ENCODE peak calls at places on chromosomes 5 and 9, in eight cellular contexts. M is vagina, F is thoracic aorta, X is astrocyte, P is cardiac muscle cell, E is Panc1, N is adrenal gland, U is OCI-LY7. D is an unnamed sample. For H3K9me3, the result is how much of the 10 kb centered on the place peaks cover.

GRCh38 chr5:74517700-74518099 is 122.8 kb downstream of the ENC1 start:
- DNase-seq in M (no peak), F (no peak), X (peak), P (peak), E (no peak), N (peak), U (no peak), D (no peak)

GRCh38 chr5:127695336-127695735 is 7.9 kb upstream of the CCDC192 start:
- DNase-seq in M (no peak), F (no peak), X (no peak), P (no peak), E (no peak), N (no peak), U (no peak), D (no peak)

GRCh38 chr5:57666582-57666981 is 184.0 kb upstream of the ACTBL2 start:
- DNase-seq in M (no peak), F (no peak), X (no peak), P (peak), E (no peak), N (no peak), U (no peak), D (no peak)

GRCh38 chr5:516338-516925 is 7.8 kb downstream of the SLC9A3 start:
- DNase-seq in M (no peak), F (no peak), X (no peak), P (no peak), E (no peak), N (no peak), U (no peak), D (no peak)

GRCh38 chr5:172837640-172838039 is 3.6 kb downstream of the ERGIC1 start:
- DNase-seq in M (no peak), F (no peak), X (no peak), P (no peak), E (no peak), N (peak), U (peak), D (peak)

GRCh38 chr5:77719666-77720363 is 56.3 kb downstream of the TBCA start:
- DNase-seq in M (no peak), F (no peak), X (no peak), P (no peak), E (no peak), N (no peak), U (no peak), D (no peak)

GRCh38 chr5:142245776-142246175 is 79.0 kb downstream of the SPRY4 start:
- DNase-seq in M (no peak), F (no peak), X (peak), P (peak), E (no peak), N (no peak), U (no peak), D (no peak)

GRCh38 chr5:168073991-168074800 is 217.2 kb upstream of the WWC1 start:
- DNase-seq in M (no peak), F (no peak), X (peak), P (peak), E (no peak), N (no peak), U (no peak), D (no peak)

GRCh38 chr9:97529363-97530076 is 28.1 kb downstream of the TMOD1 start:
- DNase-seq in M (no peak), F (no peak), X (no peak), P (peak), E (no peak), N (no peak), U (no peak), D (no peak)

GRCh38 chr9:8616419-8616818 is 816.8 kb upstream of the DMAC1 start:
- DNase-seq in M (no peak), F (no peak), X (peak), P (peak), E (no peak), N (no peak), U (no peak), D (no peak)

GRCh38 chr9:6945871-6946270 is 188.1 kb downstream of the KDM4C start:
- DNase-seq in M (no peak), F (no peak), X (no peak), P (no peak), E (no peak), N (no peak), U (no peak), D (no peak)

GRCh38 chr9:33350310-33350709 is 52.1 kb downstream of the AQP7 start:
- DNase-seq in M (no peak), F (no peak), X (peak), P (peak), E (no peak), N (no peak), U (no peak), D (no peak)

GRCh38 chr9:34492051-34492450 is 30.7 kb downstream of the ENHO start:
- DNase-seq in M (no peak), F (no peak), X (no peak), P (no peak), E (no peak), N (no peak), U (peak), D (no peak)

GRCh38 chr5:96094904-96095303 is 133.3 kb upstream of the ELL2 start:
- DNase-seq in M (no peak), F (no peak), X (no peak), P (peak), E (no peak), N (peak), U (no peak), D (no peak)

GRCh38 chr5:2863675-2864433 is 112.4 kb upstream of the IRX2 start:
- DNase-seq in M (no peak), F (no peak), X (no peak), P (no peak), E (no peak), N (no peak), U (no peak), D (no peak)

GRCh38 chr9:22214497-22215031 is 205.5 kb upstream of the CDKN2B start:
- DNase-seq in M (no peak), F (no peak), X (peak), P (no peak), E (no peak), N (no peak), U (no peak), D (no peak)

GRCh38 chr9:115034801-115035200 is 83.2 kb downstream of the TNC start:
- DNase-seq in M (no peak), F (no peak), X (peak), P (peak), E (no peak), N (no peak), U (no peak), D (no peak)

GRCh38 chr5:97163360-97163764 is 19.7 kb downstream of the RIOK2 start:
- DNase-seq in M (no peak), F (no peak), X (no peak), P (peak), E (no peak), N (no peak), U (peak), D (no peak)

GRCh38 chr9:90815183-90815943 is 13.7 kb downstream of the SYK start:
- DNase-seq in M (no peak), F (no peak), X (no peak), P (peak), E (no peak), N (no peak), U (peak), D (no peak)

GRCh38 chr5:115168829-115169391 is 798 bp downstream of the TRIM36 start:
- DNase-seq in M (no peak), F (no peak), X (no peak), P (no peak), E (no peak), N (no peak), U (no peak), D (no peak)

GRCh38 chr5:73464016-73464745 is 15.6 kb upstream of the FOXD1 start:
- DNase-seq in M (no peak), F (no peak), X (peak), P (peak), E (no peak), N (peak), U (no peak), D (no peak)

GRCh38 chr9:136847827-136848392 is 1.3 kb upstream of the PHPT1 start:
- DNase-seq in M (no peak), F (peak), X (peak), P (peak), E (no peak), N (peak), U (peak), D (peak)

GRCh38 chr9:16154570-16155078 is 601.8 kb downstream of the CCDC171 start:
- DNase-seq in M (no peak), F (no peak), X (no peak), P (peak), E (no peak), N (no peak), U (peak), D (no peak)

GRCh38 chr5:159475026-159475425 is 144.7 kb upstream of the IL12B start:
- DNase-seq in M (no peak), F (no peak), X (no peak), P (no peak), E (no peak), N (no peak), U (no peak), D (no peak)

GRCh38 chr5:78530342-78531096 is 118.1 kb downstream of the LHFPL2 start:
- DNase-seq in M (no peak), F (no peak), X (peak), P (peak), E (no peak), N (peak), U (no peak), D (no peak)

DNA sequence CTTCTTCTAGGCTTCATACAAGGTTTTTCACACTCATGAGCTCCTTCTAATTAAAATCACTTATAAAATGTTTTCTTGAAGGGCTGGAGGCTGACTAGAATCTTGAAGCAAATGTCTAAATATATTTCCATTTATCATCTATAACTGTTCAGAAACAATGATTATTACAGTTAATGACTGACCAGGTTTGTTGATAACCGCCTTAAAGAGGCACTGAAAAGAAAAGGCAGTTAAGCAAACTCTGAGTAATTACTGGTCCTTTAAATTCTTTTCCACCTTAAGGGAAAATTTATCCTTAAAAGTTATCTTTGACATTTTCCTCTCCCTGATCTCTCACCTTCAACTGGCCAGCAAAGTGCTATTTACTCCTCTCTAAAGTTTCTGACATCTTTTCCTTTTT is 43.2 kb downstream of the RICTOR start:
- DNase-seq in M (no peak), F (no peak), X (no peak), P (no peak), E (no peak), N (no peak), U (no peak), D (no peak)
- H3K9me3 ChIP-seq in M (under half), F (under half), X (under half), P (under half), E (under half), N (under half), U (under half), D (under half)

GRCh38 chr9:129933215-129933614 is 98.0 kb downstream of the USP20 start:
- DNase-seq in M (no peak), F (no peak), X (no peak), P (no peak), E (no peak), N (no peak), U (no peak), D (no peak)
- H3K27ac ChIP-seq in M (peak), F (peak), X (no peak), P (no peak), E (no peak), N (no peak), U (no peak), D (peak)

GRCh38 chr5:148970876-148971275 is 92.0 kb downstream of the SH3TC2 start:
- DNase-seq in M (no peak), F (no peak), X (no peak), P (no peak), E (no peak), N (no peak), U (no peak), D (no peak)

GRCh38 chr5:148973455-148973854 is 89.4 kb downstream of the SH3TC2 start:
- DNase-seq in M (no peak), F (no peak), X (no peak), P (peak), E (no peak), N (no peak), U (no peak), D (no peak)

GRCh38 chr5:148972396-148972795 is 90.5 kb downstream of the SH3TC2 start:
- DNase-seq in M (no peak), F (no peak), X (no peak), P (no peak), E (no peak), N (no peak), U (no peak), D (no peak)

GRCh38 chr5:148974638-148975330 is 88.1 kb downstream of the SH3TC2 start:
- DNase-seq in M (no peak), F (no peak), X (no peak), P (no peak), E (no peak), N (no peak), U (no peak), D (no peak)

GRCh38 chr5:148972958-148973357 is 89.9 kb downstream of the SH3TC2 start:
- DNase-seq in M (no peak), F (peak), X (peak), P (peak), E (peak), N (peak), U (no peak), D (no peak)
- TF ChIP-seq CTCF in M (no peak), F (no peak), X (no peak), P (no peak), E (no peak), N (no peak), U (no peak), D (no peak)

GRCh38 chr5:32343058-32343672 is 30.4 kb upstream of the MTMR12 start:
- DNase-seq in M (no peak), F (no peak), X (no peak), P (no peak), E (no peak), N (no peak), U (no peak), D (no peak)
- H3K9me3 ChIP-seq in M (under half), F (under half), X (under half), P (under half), E (under half), N (under half), U (under half), D (under half)

DNA sequence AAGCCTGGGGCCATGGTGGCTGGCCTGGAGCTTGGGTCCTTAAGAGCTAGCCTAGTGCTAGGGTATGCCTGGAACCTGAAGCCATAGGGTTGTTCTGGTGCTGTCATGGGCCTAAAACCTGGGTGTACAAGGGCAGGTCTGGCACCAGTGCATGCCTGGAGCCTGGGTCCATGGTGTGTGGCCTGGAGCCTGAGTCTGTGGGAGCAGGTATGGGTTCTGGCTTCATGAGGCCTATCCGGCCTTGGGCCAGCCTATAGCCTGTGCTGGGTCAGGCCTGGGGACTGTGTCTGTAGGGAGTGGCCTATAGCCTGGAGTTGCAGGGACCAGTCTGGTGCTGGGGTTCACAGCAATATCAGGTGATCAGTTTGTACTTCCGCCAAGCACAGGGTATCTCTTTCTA is 347.2 kb upstream of the MEF2C start:
- DNase-seq in M (no peak), F (no peak), X (no peak), P (no peak), E (no peak), N (no peak), U (no peak), D (no peak)
- H3K27ac ChIP-seq in M (no peak), F (no peak), X (no peak), P (no peak), E (no peak), N (no peak), U (no peak), D (no peak)

GRCh38 chr9:128685636-128686489 is 3.2 kb upstream of the SET start:
- DNase-seq in M (no peak), F (no peak), X (no peak), P (no peak), E (no peak), N (no peak), U (peak), D (peak)
- TF ChIP-seq CTCF in M (no peak), F (no peak), X (no peak), P (no peak), E (no peak), N (no peak), U (no peak), D (no peak)

DNA sequence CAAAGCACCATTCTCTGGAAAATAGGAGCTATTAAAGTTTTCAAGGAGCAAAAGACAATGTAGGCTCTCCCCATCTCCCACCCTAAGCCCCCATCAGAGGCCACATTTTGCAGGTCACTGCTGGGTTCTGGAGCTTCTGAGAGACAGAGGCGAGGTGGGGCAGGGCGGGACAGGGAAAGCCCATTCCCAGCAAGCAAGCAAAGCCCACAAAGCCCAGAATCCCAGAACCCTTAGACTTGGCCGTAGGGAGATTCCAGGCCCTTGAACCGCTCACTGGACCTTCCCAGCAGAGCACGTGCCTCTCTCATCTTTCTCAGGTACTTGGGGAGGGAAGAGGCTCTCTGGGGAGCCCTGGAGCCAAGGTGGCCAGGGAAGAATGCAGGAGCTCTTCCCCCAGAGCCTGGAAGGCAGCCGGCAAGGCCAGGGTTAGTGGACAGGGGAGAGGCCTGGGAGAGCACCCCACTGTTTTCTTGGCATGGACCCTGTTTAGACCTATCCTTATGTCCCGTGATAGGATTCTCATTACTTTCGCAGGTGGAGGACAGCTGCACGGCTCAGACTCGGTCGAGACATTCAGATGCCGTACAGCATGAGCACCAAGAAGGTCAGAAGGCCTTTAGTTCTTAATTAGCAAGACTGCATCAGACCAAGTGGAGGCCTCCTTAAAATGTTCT is 52.4 kb downstream of the ZNF354C start:
- DNase-seq in M (no peak), F (no peak), X (no peak), P (no peak), E (no peak), N (no peak), U (no peak), D (no peak)
- H3K9me3 ChIP-seq in M (under half), F (half or more), X (under half), P (under half), E (under half), N (under half), U (under half), D (under half)

GRCh38 chr5:149940077-149940574 is 4.5 kb downstream of the PDE6A start:
- DNase-seq in M (no peak), F (no peak), X (no peak), P (peak), E (no peak), N (peak), U (no peak), D (no peak)

GRCh38 chr5:149944666-149945065 is at the start of gene PDE6A:
- DNase-seq in M (no peak), F (no peak), X (no peak), P (no peak), E (no peak), N (no peak), U (no peak), D (no peak)

GRCh38 chr5:149940941-149941644 is 3.5 kb downstream of the PDE6A start:
- DNase-seq in M (no peak), F (no peak), X (no peak), P (no peak), E (no peak), N (no peak), U (no peak), D (no peak)

GRCh38 chr5:149941795-149942194 is 2.8 kb downstream of the PDE6A start:
- DNase-seq in M (no peak), F (no peak), X (no peak), P (no peak), E (no peak), N (no peak), U (no peak), D (no peak)

DNA sequence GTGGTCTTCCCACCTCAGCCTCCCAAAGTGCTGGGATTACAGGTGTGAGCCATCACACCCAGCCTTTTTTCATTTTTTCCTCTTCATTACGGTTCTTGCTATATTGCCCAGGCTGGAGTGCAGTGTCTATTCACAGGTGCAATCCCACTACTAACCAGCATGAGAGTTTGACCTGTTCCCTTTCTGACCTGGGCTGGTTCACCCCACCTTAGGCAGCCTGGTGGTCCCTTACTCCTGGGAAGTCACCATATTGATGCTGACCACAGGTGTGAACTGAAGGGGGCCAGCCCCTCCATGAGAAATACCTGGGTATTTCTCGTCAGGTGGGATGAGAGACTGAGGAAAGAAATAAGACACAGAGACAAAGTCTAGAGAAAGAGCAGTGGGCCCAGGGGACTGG is 2.4 kb downstream of the PDE6A start:
- DNase-seq in M (no peak), F (no peak), X (no peak), P (no peak), E (no peak), N (no peak), U (no peak), D (no peak)
- H3K27ac ChIP-seq in M (no peak), F (no peak), X (no peak), P (peak), E (peak), N (no peak), U (no peak), D (no peak)